ENCODE peak calls at places on chromosomes 7 and 10, in nine cellular contexts. One of them, this sample, is unnamed.

GRCh38 chr7:131961281-131961680 is 404.9 kb upstream of the PODXL start:
- DNase-seq in breast epithelium: no peak
- DNase-seq in Panc1: no peak
- DNase-seq in mammary epithelial cell: no peak
- DNase-seq in A549: no peak
- DNase-seq in endothelial cell: no peak
- DNase-seq in Calu3: no peak
- DNase-seq in mesothelial cell of epicardium: no peak
- DNase-seq in lower lobe of right lung: no peak
- DNase-seq in this sample: no peak

GRCh38 chr10:103745264-103746247 is 109.8 kb downstream of the SH3PXD2A start:
- DNase-seq in mammary epithelial cell: peak; percentile 96
- DNase-seq in mesothelial cell of epicardium: no peak
- DNase-seq in lower lobe of right lung: no peak
- DNase-seq in A549: no peak
- DNase-seq in Panc1: no peak
- DNase-seq in endothelial cell: no peak
- DNase-seq in Calu3: peak; percentile 56
- DNase-seq in breast epithelium: peak; percentile 32
- DNase-seq in this sample: no peak

GRCh38 chr7:151454306-151454705 is 14.4 kb upstream of the CRYGN start:
- DNase-seq in breast epithelium: no peak
- DNase-seq in mesothelial cell of epicardium: no peak
- DNase-seq in Calu3: no peak
- DNase-seq in endothelial cell: no peak
- DNase-seq in mammary epithelial cell: no peak
- DNase-seq in lower lobe of right lung: no peak
- DNase-seq in A549: no peak
- DNase-seq in Panc1: no peak
- DNase-seq in this sample: no peak

GRCh38 chr10:96288151-96288621 is 16.0 kb upstream of the DNTT start:
- DNase-seq in Panc1: no peak
- DNase-seq in lower lobe of right lung: no peak
- DNase-seq in Calu3: no peak
- DNase-seq in breast epithelium: no peak
- DNase-seq in mammary epithelial cell: no peak
- DNase-seq in endothelial cell: no peak
- DNase-seq in A549: no peak
- DNase-seq in mesothelial cell of epicardium: no peak
- DNase-seq in this sample: no peak

GRCh38 chr7:129671276-129671675 is 59.8 kb downstream of the NRF1 start:
- DNase-seq in Panc1: no peak
- DNase-seq in A549: no peak
- DNase-seq in breast epithelium: no peak
- DNase-seq in endothelial cell: no peak
- DNase-seq in lower lobe of right lung: no peak
- DNase-seq in mesothelial cell of epicardium: no peak
- DNase-seq in Calu3: no peak
- DNase-seq in mammary epithelial cell: no peak
- DNase-seq in this sample: no peak

GRCh38 chr7:107236857-107237256 is 68.1 kb downstream of the HBP1 start:
- DNase-seq in breast epithelium: no peak
- DNase-seq in mesothelial cell of epicardium: no peak
- DNase-seq in lower lobe of right lung: no peak
- DNase-seq in Panc1: no peak
- DNase-seq in Calu3: no peak
- DNase-seq in A549: no peak
- DNase-seq in mammary epithelial cell: no peak
- DNase-seq in endothelial cell: no peak
- DNase-seq in this sample: no peak

GRCh38 chr7:2724453-2725177 is 36.6 kb downstream of the AMZ1 start:
- DNase-seq in Calu3: no peak
- DNase-seq in mesothelial cell of epicardium: no peak
- DNase-seq in Panc1: no peak
- DNase-seq in mammary epithelial cell: no peak
- DNase-seq in breast epithelium: no peak
- DNase-seq in A549: no peak
- DNase-seq in endothelial cell: no peak
- DNase-seq in lower lobe of right lung: no peak
- DNase-seq in this sample: no peak

GRCh38 chr10:34163075-34163905 is 651.8 kb downstream of the PARD3 start:
- DNase-seq in mesothelial cell of epicardium: no peak
- DNase-seq in Calu3: no peak
- DNase-seq in Panc1: no peak
- DNase-seq in lower lobe of right lung: no peak
- DNase-seq in mammary epithelial cell: no peak
- DNase-seq in breast epithelium: no peak
- DNase-seq in A549: no peak
- DNase-seq in endothelial cell: no peak
- DNase-seq in this sample: no peak

GRCh38 chr7:111018960-111019835 is 71.7 kb upstream of the LRRN3 start:
- DNase-seq in A549: no peak
- DNase-seq in Calu3: no peak
- DNase-seq in endothelial cell: no peak
- DNase-seq in breast epithelium: no peak
- DNase-seq in mesothelial cell of epicardium: no peak
- DNase-seq in lower lobe of right lung: no peak
- DNase-seq in Panc1: no peak
- DNase-seq in mammary epithelial cell: no peak
- DNase-seq in this sample: no peak

GRCh38 chr7:157529768-157530560 is 193.2 kb downstream of the DNAJB6 start:
- DNase-seq in mammary epithelial cell: no peak
- DNase-seq in lower lobe of right lung: peak; percentile 27
- DNase-seq in Panc1: no peak
- DNase-seq in mesothelial cell of epicardium: no peak
- DNase-seq in Calu3: no peak
- DNase-seq in endothelial cell: no peak
- DNase-seq in breast epithelium: peak; percentile 5
- DNase-seq in A549: no peak
- DNase-seq in this sample: peak; percentile 1

GRCh38 chr7:136441835-136442234 is 426.6 kb upstream of the CHRM2 start:
- DNase-seq in A549: no peak
- DNase-seq in Panc1: no peak
- DNase-seq in endothelial cell: no peak
- DNase-seq in mesothelial cell of epicardium: no peak
- DNase-seq in breast epithelium: no peak
- DNase-seq in Calu3: no peak
- DNase-seq in mammary epithelial cell: no peak
- DNase-seq in lower lobe of right lung: no peak
- DNase-seq in this sample: no peak

GRCh38 chr7:101465131-101465530 is 102.5 kb downstream of the COL26A1 start:
- DNase-seq in Panc1: no peak
- DNase-seq in breast epithelium: no peak
- DNase-seq in Calu3: no peak
- DNase-seq in lower lobe of right lung: no peak
- DNase-seq in mammary epithelial cell: no peak
- DNase-seq in mesothelial cell of epicardium: no peak
- DNase-seq in endothelial cell: no peak
- DNase-seq in A549: no peak
- DNase-seq in this sample: no peak

GRCh38 chr10:132396495-132397035 is 435 bp upstream of the PWWP2B start:
- DNase-seq in endothelial cell: peak; percentile 74
- DNase-seq in Panc1: no peak
- DNase-seq in mesothelial cell of epicardium: no peak
- DNase-seq in breast epithelium: no peak
- DNase-seq in Calu3: peak; percentile 69
- DNase-seq in mammary epithelial cell: no peak
- DNase-seq in A549: no peak
- DNase-seq in lower lobe of right lung: peak; percentile 86
- DNase-seq in this sample: peak; percentile 75

GRCh38 chr7:27759491-27759890 is 19.5 kb downstream of the TAX1BP1 start:
- DNase-seq in mammary epithelial cell: no peak
- DNase-seq in lower lobe of right lung: no peak
- DNase-seq in A549: no peak
- DNase-seq in breast epithelium: no peak
- DNase-seq in mesothelial cell of epicardium: no peak
- DNase-seq in endothelial cell: no peak
- DNase-seq in Calu3: no peak
- DNase-seq in Panc1: no peak
- DNase-seq in this sample: no peak

GRCh38 chr10:49633327-49634045 is 19.6 kb downstream of the CHAT start:
- DNase-seq in Panc1: no peak
- DNase-seq in mesothelial cell of epicardium: no peak
- DNase-seq in Calu3: no peak
- DNase-seq in mammary epithelial cell: no peak
- DNase-seq in lower lobe of right lung: peak; percentile 20
- DNase-seq in breast epithelium: no peak
- DNase-seq in A549: no peak
- DNase-seq in endothelial cell: no peak
- DNase-seq in this sample: no peak

GRCh38 chr10:26448292-26448691 is 10.2 kb downstream of the APBB1IP start:
- DNase-seq in mesothelial cell of epicardium: no peak
- DNase-seq in A549: no peak
- DNase-seq in lower lobe of right lung: no peak
- DNase-seq in breast epithelium: no peak
- DNase-seq in Calu3: no peak
- DNase-seq in mammary epithelial cell: no peak
- DNase-seq in Panc1: no peak
- DNase-seq in endothelial cell: no peak
- DNase-seq in this sample: no peak
- TF ChIP-seq CTCF in mesothelial cell of epicardium: no peak
- TF ChIP-seq CTCF in A549: no peak
- TF ChIP-seq CTCF in lower lobe of right lung: no peak
- TF ChIP-seq CTCF in breast epithelium: no peak
- TF ChIP-seq CTCF in Calu3: no peak
- TF ChIP-seq CTCF in mammary epithelial cell: no peak
- TF ChIP-seq CTCF in Panc1: no peak
- TF ChIP-seq CTCF in endothelial cell: no peak
- TF ChIP-seq CTCF in this sample: peak; percentile 17

DNA sequence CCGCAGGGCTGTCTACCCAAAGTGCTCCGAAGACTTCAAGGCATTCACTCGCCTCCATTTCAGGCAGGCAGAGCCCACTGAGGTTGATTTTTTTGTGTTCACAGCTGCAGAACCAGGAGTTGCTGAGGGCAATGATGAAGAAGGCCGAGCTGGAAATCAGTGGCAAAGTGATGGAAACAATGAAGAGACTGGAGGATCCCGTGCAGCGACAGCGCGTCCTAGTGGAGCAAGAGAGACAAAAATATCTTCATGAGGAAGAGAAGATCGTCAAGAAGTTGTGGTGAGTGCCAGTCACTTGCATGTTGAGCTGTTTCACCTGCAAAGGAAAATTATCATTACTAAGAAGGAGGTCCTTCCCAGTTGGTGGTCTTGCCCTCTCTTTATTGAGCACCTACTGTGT is 210.5 kb downstream of the ARHGAP21 start:
- DNase-seq in lower lobe of right lung: no peak
- DNase-seq in endothelial cell: peak; percentile 21
- DNase-seq in A549: no peak
- DNase-seq in breast epithelium: no peak
- DNase-seq in Panc1: no peak
- DNase-seq in mesothelial cell of epicardium: no peak
- DNase-seq in mammary epithelial cell: peak; percentile 16
- DNase-seq in Calu3: peak; percentile 26
- DNase-seq in this sample: no peak
- TF ChIP-seq CTCF in lower lobe of right lung: no peak
- TF ChIP-seq CTCF in endothelial cell: no peak
- TF ChIP-seq CTCF in A549: peak; percentile 21
- TF ChIP-seq CTCF in breast epithelium: peak; percentile 40
- TF ChIP-seq CTCF in Panc1: peak; percentile 48
- TF ChIP-seq CTCF in mesothelial cell of epicardium: no peak
- TF ChIP-seq CTCF in mammary epithelial cell: peak; percentile 52
- TF ChIP-seq CTCF in Calu3: peak; percentile 24
- TF ChIP-seq CTCF in this sample: no peak

DNA sequence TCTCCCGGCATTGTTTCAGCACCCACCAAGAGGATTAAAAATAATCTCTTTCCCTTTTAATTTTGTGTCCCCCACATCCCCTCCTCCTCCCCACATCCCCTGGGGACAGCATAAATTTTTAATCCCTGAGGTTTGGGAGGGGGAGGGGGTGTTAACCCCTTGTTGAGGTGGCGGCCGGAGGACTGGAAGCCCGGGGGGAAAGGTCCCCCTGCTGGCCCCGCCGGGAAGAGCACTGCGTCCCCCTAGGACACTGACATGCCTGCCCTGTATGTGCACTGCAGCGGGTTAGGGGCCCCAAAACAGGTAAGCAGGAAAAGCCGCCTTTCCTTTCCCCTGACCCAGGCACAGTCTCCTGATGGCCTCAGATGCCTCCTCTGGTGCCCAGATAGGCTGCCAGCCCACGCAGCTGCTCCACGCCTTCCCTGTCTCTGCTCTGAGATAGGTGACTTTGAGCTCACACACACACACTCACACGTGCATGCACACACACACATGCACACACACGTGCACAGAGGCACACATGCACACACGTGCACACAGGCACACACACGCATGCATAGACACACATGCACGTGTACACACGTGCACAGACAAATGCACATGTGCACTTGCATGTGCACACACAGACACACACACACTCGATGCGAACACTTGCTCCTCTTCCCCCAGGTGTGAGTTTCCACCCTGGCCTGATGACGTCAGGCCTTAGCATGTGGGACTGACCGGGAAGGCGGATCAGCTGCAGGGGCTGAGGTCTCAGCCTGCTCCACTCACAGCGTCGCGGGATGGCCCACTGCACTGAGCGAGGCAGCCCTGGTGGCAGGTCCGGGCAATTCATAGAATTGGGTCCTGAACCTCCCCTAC is 12.3 kb downstream of the CNPY1 start:
- DNase-seq in A549: peak; percentile 87
- DNase-seq in mesothelial cell of epicardium: no peak
- DNase-seq in breast epithelium: no peak
- DNase-seq in Calu3: peak; percentile 54
- DNase-seq in mammary epithelial cell: no peak
- DNase-seq in Panc1: no peak
- DNase-seq in endothelial cell: peak; percentile 75
- DNase-seq in lower lobe of right lung: no peak
- DNase-seq in this sample: no peak
- TF ChIP-seq CTCF in A549: peak; percentile 60
- TF ChIP-seq CTCF in mesothelial cell of epicardium: peak; percentile 44
- TF ChIP-seq CTCF in breast epithelium: no peak
- TF ChIP-seq CTCF in Calu3: peak; percentile 80
- TF ChIP-seq CTCF in mammary epithelial cell: peak; percentile 54
- TF ChIP-seq CTCF in Panc1: peak; percentile 88
- TF ChIP-seq CTCF in endothelial cell: peak; percentile 62
- TF ChIP-seq CTCF in lower lobe of right lung: peak; percentile 43
- TF ChIP-seq CTCF in this sample: peak; percentile 26

DNA sequence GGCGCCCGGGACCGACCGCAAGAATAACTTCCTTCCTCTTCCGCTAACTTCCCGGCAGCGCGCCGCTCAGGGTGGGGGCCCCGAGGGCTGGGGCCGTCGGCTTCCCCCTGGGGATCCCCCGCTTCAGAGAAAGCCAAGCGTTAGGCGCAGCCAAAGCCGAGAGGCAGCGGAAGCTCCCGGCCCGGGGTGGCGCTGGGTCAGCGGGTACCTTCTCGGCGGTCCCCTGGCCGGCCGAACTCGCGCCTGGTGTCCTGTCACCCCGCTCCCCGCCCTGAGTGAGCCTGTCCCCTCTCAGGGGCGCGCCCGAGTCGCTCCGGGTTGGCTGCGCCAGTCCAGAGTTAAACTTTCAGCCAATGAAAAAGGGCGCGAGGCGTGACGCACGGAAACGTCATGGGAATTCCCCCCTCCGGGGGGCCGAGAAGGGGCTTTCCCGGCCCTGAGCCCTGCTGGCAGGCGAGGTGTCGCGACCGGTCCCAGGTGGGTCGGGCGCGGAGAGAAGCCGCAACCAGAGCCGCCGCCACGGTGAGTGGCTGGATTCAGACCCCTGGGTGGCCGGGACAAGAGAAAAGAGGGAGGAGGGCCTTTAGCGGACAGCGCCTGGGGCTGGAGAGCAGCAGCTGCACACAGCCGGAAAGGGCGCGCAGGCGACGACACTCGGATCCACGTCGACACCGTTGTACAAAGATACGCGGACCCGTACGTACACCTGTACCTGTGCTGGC is 1.3 kb upstream of the NFKB2 start:
- DNase-seq in A549: peak; percentile 98
- DNase-seq in mammary epithelial cell: peak; percentile 98
- DNase-seq in mesothelial cell of epicardium: peak; percentile 84
- DNase-seq in lower lobe of right lung: peak; percentile 95
- DNase-seq in endothelial cell: peak; percentile 85
- DNase-seq in breast epithelium: peak; percentile 90
- DNase-seq in Panc1: peak; percentile 79
- DNase-seq in Calu3: peak; percentile 94
- DNase-seq in this sample: peak; percentile 100
- TF ChIP-seq CTCF in A549: peak; percentile 96
- TF ChIP-seq CTCF in mammary epithelial cell: no peak
- TF ChIP-seq CTCF in mesothelial cell of epicardium: peak; percentile 90
- TF ChIP-seq CTCF in lower lobe of right lung: peak; percentile 35
- TF ChIP-seq CTCF in endothelial cell: peak; percentile 88
- TF ChIP-seq CTCF in breast epithelium: peak; percentile 97
- TF ChIP-seq CTCF in Panc1: peak; percentile 86
- TF ChIP-seq CTCF in Calu3: peak; percentile 23
- TF ChIP-seq CTCF in this sample: peak; percentile 31

This sample was measured in natural killer cell.